ENCODE peak calls at places on chromosomes 6 and 20, in five cellular contexts. Q is cardiac fibroblast, E is B cell, A is type B pancreatic cell, N is pancreas. B is an unnamed sample.
A peak's percentile ranks its signal among the peaks of the same experiment; 100 is the strongest.

GRCh38 chr20:19986419-19986818 is 30.7 kb upstream of the NAA20 start:
- DNase-seq in Q (peak; percentile 52), E (no peak), A (no peak), N (no peak), B (no peak)

GRCh38 chr6:51489133-51489532 is 598.3 kb downstream of the PKHD1 start:
- DNase-seq in Q (no peak), E (no peak), A (no peak), N (no peak), B (no peak)

GRCh38 chr6:43171284-43172126 is 436 bp downstream of the SRF start:
- DNase-seq in Q (no peak), E (peak; percentile 92), A (no peak), N (peak; percentile 86), B (no peak)

GRCh38 chr6:69668916-69669315 is 127.9 kb downstream of the LMBRD1 start:
- DNase-seq in Q (no peak), E (no peak), A (no peak), N (no peak), B (no peak)

GRCh38 chr20:10242166-10242565 is 23.5 kb downstream of the SNAP25 start:
- DNase-seq in Q (peak; percentile 13), E (no peak), A (no peak), N (no peak), B (no peak)

GRCh38 chr6:32838114-32838958 is at the start of gene TAP2:
- DNase-seq in Q (peak; percentile 94), E (peak; percentile 94), A (peak; percentile 98), N (peak; percentile 97), B (peak; percentile 99)

GRCh38 chr20:42159794-42160193 is 541.6 kb upstream of the CHD6 start:
- DNase-seq in Q (no peak), E (no peak), A (no peak), N (no peak), B (no peak)

GRCh38 chr6:83221886-83222479 is 28.8 kb downstream of the RWDD2A start:
- DNase-seq in Q (peak; percentile 71), E (no peak), A (no peak), N (no peak), B (no peak)

GRCh38 chr6:98203170-98203806 is 631.1 kb upstream of the POU3F2 start:
- DNase-seq in Q (no peak), E (no peak), A (no peak), N (no peak), B (no peak)

GRCh38 chr20:4087923-4088322 is 72.6 kb upstream of the RNF24 start:
- DNase-seq in Q (no peak), E (no peak), A (no peak), N (no peak), B (no peak)

GRCh38 chr6:130018830-130019795 is 732 bp downstream of the L3MBTL3 start:
- DNase-seq in Q (peak; percentile 44), E (peak; percentile 69), A (peak; percentile 68), N (peak; percentile 60), B (peak; percentile 55)

GRCh38 chr20:36091561-36092423 is 62.7 kb upstream of the EPB41L1 start:
- DNase-seq in Q (no peak), E (no peak), A (no peak), N (peak; percentile 79), B (no peak)

GRCh38 chr20:33832113-33832853 is 21.1 kb downstream of the CHMP4B start:
- DNase-seq in Q (peak; percentile 76), E (no peak), A (no peak), N (no peak), B (peak; percentile 77)

GRCh38 chr6:136628996-136629395 is 78.8 kb upstream of the MAP7 start:
- DNase-seq in Q (no peak), E (no peak), A (no peak), N (no peak), B (no peak)

GRCh38 chr20:57474816-57475215 is 50.1 kb downstream of the CTCFL start:
- DNase-seq in Q (no peak), E (peak; percentile 22), A (no peak), N (no peak), B (no peak)

GRCh38 chr20:9488063-9488462 is 26.3 kb upstream of the LAMP5 start:
- DNase-seq in Q (no peak), E (no peak), A (no peak), N (no peak), B (no peak)

GRCh38 chr20:58852559-58853271 is at the start of gene GNAS:
- DNase-seq in Q (peak; percentile 69), E (no peak), A (no peak), N (peak; percentile 81), B (peak; percentile 52)

GRCh38 chr20:58851969-58852458 is 502 bp upstream of the GNAS start:
- DNase-seq in Q (no peak), E (no peak), A (no peak), N (no peak), B (no peak)

GRCh38 chr20:58851221-58851968 is 693 bp upstream of the GNAS-AS1 start:
- DNase-seq in Q (no peak), E (no peak), A (no peak), N (no peak), B (no peak)

GRCh38 chr20:58853466-58853865 is 950 bp downstream of the GNAS start:
- DNase-seq in Q (no peak), E (no peak), A (no peak), N (no peak), B (no peak)

DNA sequence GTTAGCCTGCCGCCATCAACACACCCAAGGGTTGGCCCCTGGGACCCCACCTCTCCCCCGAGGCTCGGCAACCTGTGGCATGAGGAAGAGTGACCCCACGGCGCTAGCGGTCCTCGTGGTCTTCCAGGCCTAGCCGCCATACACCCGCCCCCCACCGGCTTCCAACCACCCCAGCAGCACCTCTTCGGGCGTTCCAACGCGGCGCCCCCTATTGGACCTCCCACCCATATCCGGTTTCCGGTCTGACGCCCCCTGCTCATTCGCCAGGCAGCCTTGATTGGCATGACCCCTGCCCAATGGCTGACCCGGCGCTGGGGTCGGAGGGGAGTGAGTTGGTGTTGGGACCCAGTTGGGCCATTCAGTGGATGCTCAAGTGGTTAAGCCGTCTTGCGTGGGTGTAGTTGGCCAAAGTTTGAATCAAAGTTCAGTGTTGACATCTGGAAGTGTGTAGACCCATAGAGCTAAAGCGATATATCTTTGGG is at the start of gene GNAS-AS1:
- DNase-seq in Q (peak; percentile 94), E (peak; percentile 83), A (peak; percentile 91), N (peak; percentile 95), B (peak; percentile 84)
- TF ChIP-seq CTCF in Q (no peak), E (no peak), A (peak; percentile 24), N (no peak), B (no peak)

GRCh38 chr20:43432498-43432897 is 25.2 kb upstream of the SRSF6 start:
- DNase-seq in Q (no peak), E (no peak), A (no peak), N (no peak), B (no peak)
- TF ChIP-seq CTCF in Q (no peak), E (no peak), A (no peak), N (no peak), B (no peak)

DNA sequence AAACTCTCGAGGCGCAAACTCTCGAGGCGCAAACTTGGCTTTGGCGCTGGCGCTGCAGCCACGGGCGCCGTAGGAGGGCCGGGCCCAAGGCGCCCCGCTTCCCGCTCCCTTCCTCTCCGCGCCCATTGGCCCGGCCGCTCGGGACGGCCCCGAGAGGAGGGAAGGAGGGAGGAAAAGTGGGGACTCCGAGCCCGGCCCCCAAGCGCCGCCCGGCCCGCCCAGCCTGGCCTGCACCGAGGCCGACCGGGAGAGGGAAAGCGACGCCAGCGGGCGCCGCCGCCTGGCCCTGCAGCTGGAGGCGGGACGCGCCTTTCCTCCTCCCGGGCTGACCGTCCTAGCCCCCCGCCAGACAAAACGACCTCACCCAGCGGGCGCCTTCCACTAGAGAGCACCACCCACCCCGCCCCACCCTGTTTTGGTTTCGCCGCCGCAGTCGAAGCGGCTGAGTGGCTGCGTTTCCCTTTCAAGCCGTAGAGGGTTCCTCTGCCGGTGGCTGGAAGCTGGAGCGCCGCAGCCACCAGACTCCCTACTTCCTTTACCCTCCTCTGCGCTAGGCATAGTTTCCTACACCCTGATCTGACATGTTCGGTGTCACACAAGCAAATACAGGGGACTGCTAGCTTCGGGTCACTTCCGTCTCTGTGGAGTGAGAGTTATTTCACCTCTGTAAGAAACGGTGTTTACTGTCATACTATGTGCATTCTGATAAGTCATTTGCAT is at the start of gene MBOAT1:
- DNase-seq in Q (peak; percentile 96), E (peak; percentile 71), A (peak; percentile 89), N (peak; percentile 92), B (peak; percentile 93)
- TF ChIP-seq CTCF in Q (no peak), E (no peak), A (peak; percentile 41), N (no peak), B (no peak)

GRCh38 chr20:8435251-8436035 is 303.4 kb downstream of the PLCB1 start:
- DNase-seq in Q (no peak), E (no peak), A (no peak), N (no peak), B (no peak)
- TF ChIP-seq CTCF in Q (no peak), E (no peak), A (no peak), N (no peak), B (no peak)

GRCh38 chr6:14707971-14708465 is 537.9 kb upstream of the JARID2 start:
- DNase-seq in Q (no peak), E (no peak), A (no peak), N (no peak), B (no peak)
- TF ChIP-seq CTCF in Q (no peak), E (no peak), A (no peak), N (no peak), B (no peak)

GRCh38 chr20:37893566-37894241 is 9.2 kb upstream of the VSTM2L start:
- DNase-seq in Q (no peak), E (no peak), A (no peak), N (no peak), B (no peak)

GRCh38 chr20:37894454-37894853 is 8.5 kb upstream of the VSTM2L start:
- DNase-seq in Q (no peak), E (no peak), A (no peak), N (peak; percentile 13), B (no peak)

GRCh38 chr20:37899105-37900045 is 3.6 kb upstream of the VSTM2L start:
- DNase-seq in Q (no peak), E (no peak), A (no peak), N (no peak), B (no peak)

GRCh38 chr20:37898301-37899104 is 4.4 kb upstream of the VSTM2L start:
- DNase-seq in Q (peak; percentile 33), E (no peak), A (no peak), N (no peak), B (no peak)

GRCh38 chr20:37897008-37897548 is 5.8 kb upstream of the VSTM2L start:
- DNase-seq in Q (peak; percentile 77), E (no peak), A (no peak), N (no peak), B (no peak)
- TF ChIP-seq CTCF in Q (peak; percentile 39), E (no peak), A (peak; percentile 57), N (no peak), B (no peak)

GRCh38 chr6:137776786-137777185 is 90.3 kb upstream of the TNFAIP3 start:
- DNase-seq in Q (peak; percentile 73), E (no peak), A (no peak), N (no peak), B (no peak)
- TF ChIP-seq CTCF in Q (peak; percentile 16), E (no peak), A (no peak), N (no peak), B (no peak)

DNA sequence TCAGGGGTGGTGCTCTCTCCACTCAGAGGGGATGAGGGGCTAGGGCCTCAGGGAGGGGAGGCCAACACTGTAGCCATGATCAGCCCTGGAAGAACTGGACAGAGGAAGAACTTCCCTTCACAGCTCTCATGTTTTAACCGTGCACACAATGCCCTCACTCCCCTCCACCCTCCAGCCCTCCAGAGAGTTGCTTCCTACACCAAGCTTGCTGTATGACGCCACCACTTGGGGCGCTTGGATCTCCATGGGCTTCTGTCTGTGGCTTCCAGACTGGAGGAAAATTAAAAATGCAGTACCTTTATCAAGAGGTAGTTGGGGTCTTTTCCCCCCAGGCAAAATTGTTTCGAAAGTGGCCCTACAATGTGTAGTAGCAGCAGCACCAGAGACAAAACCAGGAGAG is 48.4 kb downstream of the ARHGAP40 start:
- DNase-seq in Q (no peak), E (no peak), A (no peak), N (no peak), B (no peak)
- TF ChIP-seq CTCF in Q (no peak), E (no peak), A (no peak), N (no peak), B (no peak)

B was measured in colonic mucosa.